ENCODE peak calls at places on chromosomes 12 and 14, in five cellular contexts. W, Q, G, O and K are unnamed samples.

GRCh38 chr12:7374423-7375144 is 69.4 kb downstream of the CD163L1 start:
- DNase-seq in O (no peak), Q (peak), W (peak), G (no peak), K (no peak)

GRCh38 chr14:50726372-50727107 is 58.4 kb upstream of the SAV1 start:
- DNase-seq in G (no peak), Q (peak), W (no peak), O (no peak), K (no peak)

GRCh38 chr12:6849427-6849826 is 1.7 kb downstream of the CDCA3 start:
- DNase-seq in G (no peak), O (no peak), W (no peak), Q (no peak), K (no peak)

GRCh38 chr14:75527449-75528163 is 5.3 kb downstream of the BATF start:
- DNase-seq in O (no peak), Q (no peak), G (no peak), W (no peak), K (no peak)

GRCh38 chr12:29608581-29608980 is 111.1 kb upstream of the OVCH1 start:
- DNase-seq in W (no peak), G (no peak), Q (no peak), O (no peak), K (no peak)

GRCh38 chr14:103803661-103804060 is 43.7 kb downstream of the PPP1R13B start:
- DNase-seq in W (no peak), G (no peak), O (no peak), Q (peak), K (no peak)

GRCh38 chr12:57173683-57174082 is 26.3 kb upstream of the LRP1-AS start:
- DNase-seq in W (no peak), Q (no peak), O (no peak), G (no peak), K (no peak)

GRCh38 chr12:48765753-48766162 is 23.1 kb downstream of the ADCY6 start:
- DNase-seq in Q (peak), O (no peak), W (no peak), G (no peak), K (no peak)

GRCh38 chr12:119659289-119659897 is 8.5 kb upstream of the PRKAB1 start:
- DNase-seq in G (no peak), Q (peak), O (no peak), W (peak), K (no peak)

GRCh38 chr12:72075891-72076557 is 137.4 kb downstream of the TPH2 start:
- DNase-seq in Q (no peak), O (no peak), G (no peak), W (no peak), K (no peak)

GRCh38 chr12:3973939-3974644 is 100.9 kb upstream of the PARP11 start:
- DNase-seq in G (no peak), W (no peak), O (no peak), Q (no peak), K (no peak)

GRCh38 chr14:101058571-101058970 is 155.0 kb upstream of the RTL1 start:
- DNase-seq in O (no peak), G (no peak), Q (peak), W (no peak), K (no peak)

GRCh38 chr14:36600431-36600830 is 18.0 kb upstream of the NKX2-8 start:
- DNase-seq in O (no peak), Q (no peak), G (no peak), W (no peak), K (no peak)